ENCODE peak calls at places on chromosomes 3 and 15, in ten cellular contexts. T is GM10248, J is H9, L is HFF-Myc, I is AG04450, E is HFFc6, G is neural progenitor cell, D is heart left ventricle, Q is progenitor cell of endocrine pancreas, Y is bronchial epithelial cell. F is an unnamed sample.

GRCh38 chr3:36418296-36418695 is 38.0 kb downstream of the STAC start:
- DNase-seq in I (no peak), L (no peak), D (no peak), T (no peak), Y (peak), E (no peak), Q (no peak), J (no peak), G (no peak), F (no peak)

GRCh38 chr3:183472155-183472554 is 43.7 kb upstream of the MCF2L2 start:
- DNase-seq in J (no peak), Q (no peak), L (no peak), Y (no peak), E (no peak), D (no peak), I (no peak), T (no peak), G (no peak), F (peak)

GRCh38 chr3:29805757-29806156 is 524.9 kb downstream of the RBMS3 start:
- DNase-seq in T (no peak), Y (no peak), D (no peak), E (no peak), G (no peak), J (no peak), I (no peak), Q (no peak), L (no peak), F (no peak)

GRCh38 chr3:45055032-45055410 is 28.9 kb downstream of the CLEC3B start:
- DNase-seq in G (no peak), Q (no peak), I (peak), D (no peak), J (no peak), T (no peak), E (peak), L (peak), Y (peak), F (no peak)

GRCh38 chr3:45590822-45591546 is 3.6 kb upstream of the LIMD1 start:
- DNase-seq in Y (no peak), E (no peak), I (no peak), T (no peak), D (no peak), L (no peak), Q (no peak), G (no peak), J (no peak), F (peak)

GRCh38 chr15:95291878-95292472 is 1038.5 kb upstream of the NR2F2 start:
- DNase-seq in G (peak), E (peak), Q (no peak), L (no peak), T (peak), Y (peak), D (no peak), I (no peak), J (no peak), F (no peak)

GRCh38 chr3:113660458-113660857 is 36.0 kb downstream of the USF3 start:
- DNase-seq in Y (no peak), J (no peak), T (no peak), G (no peak), Q (no peak), D (no peak), I (no peak), L (no peak), E (no peak), F (no peak)

GRCh38 chr3:189806171-189806951 is 175.2 kb downstream of the TP63 start:
- DNase-seq in I (no peak), J (peak), Y (no peak), E (no peak), Q (no peak), D (no peak), L (no peak), G (peak), T (no peak), F (peak)

GRCh38 chr3:23704316-23704715 is 101.4 kb upstream of the UBE2E1 start:
- DNase-seq in Q (no peak), D (no peak), T (no peak), I (no peak), J (no peak), E (no peak), L (no peak), G (no peak), Y (no peak), F (no peak)

GRCh38 chr3:34248352-34248751 is 449.9 kb downstream of the PDCD6IP start:
- DNase-seq in T (peak), I (no peak), Y (no peak), L (no peak), D (no peak), E (no peak), G (no peak), Q (no peak), J (no peak), F (no peak)
- TF ChIP-seq CTCF in T (no peak), I (no peak), Y (no peak), L (no peak), D (no peak), E (no peak), G (no peak), Q (no peak), J (no peak), F (no peak)

GRCh38 chr3:127790580-127791183 is 31.6 kb downstream of the MGLL start:
- DNase-seq in E (no peak), G (no peak), I (no peak), T (no peak), L (no peak), D (no peak), J (no peak), Q (no peak), Y (no peak), F (no peak)

GRCh38 chr3:127792664-127793292 is 29.5 kb downstream of the MGLL start:
- DNase-seq in Y (peak), G (no peak), T (no peak), Q (no peak), D (peak), I (peak), J (no peak), L (peak), E (peak), F (no peak)

GRCh38 chr3:127790009-127790533 is 32.2 kb downstream of the MGLL start:
- DNase-seq in Q (no peak), Y (peak), I (no peak), G (no peak), D (no peak), J (no peak), T (no peak), E (no peak), L (no peak), F (no peak)

GRCh38 chr3:127789051-127789450 is 33.3 kb downstream of the MGLL start:
- DNase-seq in L (no peak), Y (no peak), Q (no peak), G (no peak), I (no peak), D (no peak), E (no peak), J (no peak), T (no peak), F (no peak)

DNA sequence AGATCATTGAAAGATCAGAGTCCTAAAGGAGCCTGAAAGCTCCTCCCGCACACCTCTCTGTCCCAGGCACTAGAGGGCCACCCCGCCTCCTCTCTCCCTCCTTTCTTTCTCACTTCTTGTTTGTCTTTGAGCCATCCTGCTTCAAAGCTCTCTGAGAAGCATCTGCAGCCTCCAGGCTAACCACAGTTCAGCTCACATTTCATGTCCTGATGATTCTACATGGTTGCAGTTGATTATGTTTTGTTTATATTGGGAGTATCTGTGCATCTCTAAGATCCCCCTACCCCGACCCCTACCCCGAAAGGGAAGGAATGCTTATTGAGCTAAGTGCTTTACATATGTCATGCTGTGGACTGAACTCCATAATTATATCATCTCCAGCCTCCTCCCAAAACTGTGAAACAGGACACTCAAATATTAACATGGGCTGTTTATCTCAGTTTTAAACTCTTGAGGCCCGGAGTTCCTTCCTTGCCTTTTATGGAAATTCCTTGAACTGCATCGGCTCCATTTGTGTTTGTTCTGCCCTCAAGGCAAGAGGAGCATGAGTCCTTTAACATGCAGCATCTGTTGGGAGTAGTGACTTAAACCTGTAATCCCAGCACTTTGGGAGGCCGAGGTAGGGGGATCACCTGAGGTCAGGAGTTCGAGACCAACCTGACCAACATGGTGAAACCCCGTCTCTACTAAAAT is 30.9 kb downstream of the MGLL start:
- DNase-seq in E (peak), T (peak), Y (peak), G (peak), D (no peak), Q (no peak), J (peak), L (peak), I (peak), F (peak)
- TF ChIP-seq CTCF in E (peak), T (peak), Y (peak), G (peak), D (no peak), Q (peak), J (peak), L (peak), I (peak), F (peak)

GRCh38 chr3:49427581-49427980 is 1.5 kb downstream of the NICN1 start:
- DNase-seq in Q (no peak), I (no peak), E (no peak), Y (peak), D (no peak), L (no peak), J (no peak), T (peak), G (no peak), F (no peak)

GRCh38 chr3:49417516-49418120 is 4.7 kb downstream of the AMT start:
- DNase-seq in L (no peak), J (no peak), I (no peak), D (no peak), T (no peak), Y (no peak), E (no peak), G (no peak), Q (no peak), F (no peak)

GRCh38 chr3:49424816-49425215 is 2.5 kb upstream of the AMT start:
- DNase-seq in E (no peak), Q (no peak), J (no peak), L (no peak), T (no peak), Y (no peak), I (no peak), D (no peak), G (no peak), F (no peak)

GRCh38 chr3:49421890-49422378 is 339 bp downstream of the AMT start:
- DNase-seq in L (no peak), Q (no peak), I (no peak), E (no peak), D (no peak), J (no peak), Y (no peak), T (no peak), G (no peak), F (no peak)

DNA sequence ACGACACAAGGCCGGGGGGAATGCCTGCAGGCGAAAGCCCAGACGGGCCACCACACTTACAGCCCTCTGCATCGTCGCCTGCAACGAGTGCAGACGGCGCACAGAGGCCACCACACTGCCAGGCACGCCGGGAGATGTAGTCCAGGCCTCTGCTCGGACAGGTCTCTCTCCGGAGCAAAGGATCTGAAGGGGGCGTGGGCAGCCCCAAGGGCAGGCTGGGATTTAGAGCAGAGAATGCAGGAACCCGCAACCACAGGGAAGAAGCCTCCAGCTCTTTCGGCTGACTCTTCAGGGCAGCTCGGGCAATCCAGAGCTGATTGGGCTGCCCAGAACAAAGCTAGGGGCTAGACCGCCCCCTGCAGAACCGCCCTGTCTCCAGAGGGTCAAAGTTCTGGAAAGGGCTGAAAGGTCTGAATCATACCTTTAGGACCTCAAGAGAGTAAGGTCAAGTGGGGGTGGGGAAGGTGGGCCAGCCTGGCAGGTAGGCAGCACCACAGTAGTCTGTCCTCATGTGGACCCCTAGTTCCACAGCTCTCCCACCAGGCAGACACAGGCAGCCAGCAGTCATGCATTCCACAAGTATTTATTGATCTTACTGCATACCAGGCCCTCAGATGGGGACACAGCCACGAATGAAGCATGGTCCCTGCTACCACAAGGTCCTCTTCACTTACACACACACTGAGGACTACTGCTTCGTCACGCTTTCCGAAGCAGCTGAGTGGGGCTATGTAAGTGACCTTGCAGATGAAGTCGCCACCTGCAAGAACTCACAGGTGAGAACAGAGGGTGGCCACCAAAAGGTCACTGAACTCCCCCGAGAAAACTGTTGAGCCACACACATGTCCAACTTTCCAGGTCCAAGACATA is at the start of gene AMT:
- DNase-seq in D (peak), G (peak), T (no peak), Q (peak), L (no peak), Y (no peak), J (peak), I (no peak), E (no peak), F (peak)
- TF ChIP-seq CTCF in D (no peak), G (no peak), T (no peak), Q (no peak), L (no peak), Y (no peak), J (no peak), I (no peak), E (no peak), F (no peak)

GRCh38 chr3:125334675-125335560 is 40.2 kb downstream of the ZNF148 start:
- DNase-seq in Y (no peak), T (no peak), J (no peak), Q (no peak), G (no peak), E (no peak), D (no peak), L (no peak), I (no peak), F (no peak)
- TF ChIP-seq CTCF in Y (no peak), T (no peak), J (no peak), Q (no peak), G (no peak), E (no peak), D (no peak), L (no peak), I (no peak), F (no peak)

DNA sequence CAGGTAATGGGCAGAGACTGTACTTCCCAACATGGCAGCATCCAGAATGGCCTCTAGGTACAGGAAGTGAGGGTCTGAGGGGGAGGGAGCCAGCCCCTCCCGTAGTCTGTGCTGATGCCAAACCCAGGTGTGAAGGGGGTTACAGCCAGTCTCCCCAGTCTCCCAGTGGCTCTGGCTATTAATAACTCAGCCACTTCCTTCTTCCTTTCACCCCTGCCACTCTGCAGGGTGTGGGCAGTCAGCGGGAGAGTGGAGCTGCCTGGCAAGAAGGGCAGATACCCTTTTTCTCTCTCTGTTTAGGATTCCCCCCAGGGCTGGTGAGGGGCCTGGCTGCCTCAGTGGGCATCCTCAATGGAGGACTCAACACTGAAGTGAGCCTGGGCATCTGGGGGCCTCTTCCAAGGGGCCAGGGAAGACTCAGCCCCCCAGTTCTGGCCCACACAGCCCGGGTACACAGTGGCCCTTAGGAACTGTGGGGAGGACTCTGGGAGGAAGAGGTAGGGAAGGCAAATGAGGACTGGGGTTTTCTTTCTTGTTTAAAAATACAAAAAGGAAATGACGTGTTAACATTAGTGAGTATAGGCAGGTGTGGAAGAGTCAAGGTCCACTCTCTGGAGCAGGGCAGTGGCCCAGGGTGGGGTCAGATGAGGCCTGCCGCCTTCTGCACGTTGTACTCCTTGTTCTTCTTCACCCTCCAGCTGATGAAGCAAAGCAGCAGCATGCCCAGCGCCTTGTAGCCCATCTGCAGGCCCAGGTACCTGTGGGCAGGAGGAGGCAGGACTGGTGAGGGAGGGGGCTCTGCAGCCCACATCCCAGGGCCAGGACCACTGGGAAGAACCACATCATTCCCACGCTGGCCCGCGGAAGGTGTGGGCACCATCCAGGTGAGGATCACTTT is 38.6 kb upstream of the RAB6B start:
- DNase-seq in L (no peak), E (no peak), T (no peak), J (peak), D (no peak), Q (no peak), G (no peak), I (no peak), Y (no peak), F (peak)
- TF ChIP-seq CTCF in L (no peak), E (no peak), T (no peak), J (no peak), D (no peak), Q (no peak), G (no peak), I (no peak), Y (no peak), F (no peak)

DNA sequence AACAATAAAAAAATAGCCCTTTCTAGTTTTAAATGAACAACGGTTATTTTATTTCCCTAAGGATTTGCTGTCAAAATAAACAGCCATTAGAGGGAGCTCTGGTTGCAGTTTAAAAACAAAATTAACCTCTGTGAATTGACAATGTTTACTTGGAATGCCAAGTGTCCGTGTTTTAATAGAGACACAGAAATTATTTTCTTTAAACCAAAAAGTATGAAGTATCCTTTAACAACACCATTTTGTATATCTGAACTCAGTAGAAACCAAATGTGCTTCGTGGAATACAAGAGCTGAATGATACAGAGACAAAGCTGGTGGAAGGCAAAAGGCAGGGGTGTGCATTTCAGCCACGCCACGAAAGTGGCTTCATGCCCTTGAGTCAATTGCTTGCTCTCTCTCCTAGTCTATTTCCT is 74.4 kb downstream of the MOBP start:
- DNase-seq in Q (no peak), L (no peak), Y (peak), I (no peak), G (peak), E (peak), D (no peak), T (no peak), J (no peak), F (no peak)
- TF ChIP-seq CTCF in Q (peak), L (peak), Y (peak), I (peak), G (peak), E (peak), D (peak), T (peak), J (peak), F (peak)

GRCh38 chr15:76057332-76058000 is 2.3 kb upstream of the TMEM266 start:
- DNase-seq in Q (peak), Y (peak), J (no peak), D (no peak), T (peak), G (peak), E (peak), L (peak), I (no peak), F (peak)

GRCh38 chr15:76060098-76060989 is 559 bp downstream of the TMEM266 start:
- DNase-seq in Q (no peak), G (no peak), Y (no peak), D (no peak), J (no peak), T (peak), I (no peak), E (no peak), L (no peak), F (no peak)

GRCh38 chr15:76059320-76060097 is at the start of gene TMEM266:
- DNase-seq in E (no peak), Y (no peak), J (peak), T (peak), I (no peak), Q (peak), L (no peak), D (peak), G (peak), F (peak)

GRCh38 chr15:76056931-76057330 is 2.9 kb upstream of the TMEM266 start:
- DNase-seq in Q (no peak), L (no peak), J (no peak), E (no peak), T (peak), Y (peak), I (no peak), D (no peak), G (no peak), F (no peak)

GRCh38 chr15:76058714-76059319 is 968 bp upstream of the TMEM266 start:
- DNase-seq in L (no peak), G (peak), Y (peak), I (no peak), Q (no peak), D (no peak), J (peak), E (no peak), T (peak), F (peak)
- TF ChIP-seq CTCF in L (peak), G (peak), Y (no peak), I (peak), Q (no peak), D (no peak), J (no peak), E (no peak), T (peak), F (no peak)

GRCh38 chr15:25710184-25710583 is 152.9 kb downstream of the ATP10A start:
- DNase-seq in Q (peak), L (no peak), Y (no peak), D (no peak), J (peak), I (no peak), T (peak), G (peak), E (no peak), F (peak)
- TF ChIP-seq CTCF in Q (peak), L (peak), Y (peak), D (peak), J (peak), I (peak), T (peak), G (peak), E (peak), F (peak)